ENCODE peak calls at places on chromosomes 7 and 10, in five cellular contexts. K, I, U, F and H are unnamed samples.

GRCh38 chr10:49177391-49178355 is 10.5 kb downstream of the TMEM273 start:
- DNase-seq in K (no peak), I (peak; percentile 28), U (peak; percentile 60), F (peak; percentile 46), H (peak; percentile 78)

GRCh38 chr7:40519009-40519408 is 384.2 kb downstream of the SUGCT start:
- DNase-seq in K (no peak), I (no peak), U (no peak), F (no peak), H (no peak)

GRCh38 chr10:7551891-7552731 is 114.7 kb downstream of the ITIH5 start:
- DNase-seq in K (no peak), I (no peak), U (peak; percentile 34), F (no peak), H (no peak)

GRCh38 chr7:28759373-28760013 is 198.6 kb downstream of the TRIL start:
- DNase-seq in K (no peak), I (no peak), U (no peak), F (no peak), H (no peak)

GRCh38 chr7:99794585-99795502 is 10.9 kb upstream of the CYP3A4 start:
- DNase-seq in K (no peak), I (no peak), U (no peak), F (no peak), H (peak; percentile 1)

GRCh38 chr10:112756118-112756512 is 193.9 kb upstream of the TCF7L2 start:
- DNase-seq in K (no peak), I (no peak), U (no peak), F (no peak), H (no peak)

GRCh38 chr10:96333091-96333490 is 25.7 kb downstream of the OPALIN start:
- DNase-seq in K (no peak), I (no peak), U (no peak), F (no peak), H (no peak)

GRCh38 chr7:121909721-121910359 is 36.9 kb downstream of the PTPRZ1 start:
- DNase-seq in K (no peak), I (no peak), U (no peak), F (no peak), H (no peak)

GRCh38 chr10:111475720-111476119 is 398.9 kb downstream of the ADRA2A start:
- DNase-seq in K (no peak), I (no peak), U (no peak), F (peak; percentile 52), H (no peak)

GRCh38 chr7:17506601-17507000 is 208.1 kb downstream of the AHR start:
- DNase-seq in K (no peak), I (no peak), U (no peak), F (no peak), H (no peak)

GRCh38 chr10:76415559-76415958 is 984.1 kb downstream of the LRMDA start:
- DNase-seq in K (no peak), I (no peak), U (no peak), F (no peak), H (no peak)

GRCh38 chr7:108380527-108380926 is 75.7 kb downstream of the NRCAM start:
- DNase-seq in K (no peak), I (no peak), U (no peak), F (peak; percentile 20), H (peak; percentile 14)

GRCh38 chr10:72080042-72081035 is 8.0 kb downstream of the SPOCK2 start:
- DNase-seq in K (no peak), I (peak; percentile 98), U (no peak), F (no peak), H (no peak)

GRCh38 chr7:85685901-85686300 is 499.0 kb upstream of the SEMA3D start:
- DNase-seq in K (no peak), I (no peak), U (no peak), F (peak; percentile 63), H (peak; percentile 24)

GRCh38 chr7:20913853-20914252 is 127.2 kb upstream of the SP8 start:
- DNase-seq in K (no peak), I (no peak), U (no peak), F (no peak), H (no peak)

GRCh38 chr7:45140827-45141226 is 16.8 kb upstream of the RAMP3 start:
- DNase-seq in K (no peak), I (no peak), U (no peak), F (no peak), H (no peak)

GRCh38 chr10:128784444-128784843 is 658.2 kb upstream of the MKI67 start:
- DNase-seq in K (no peak), I (no peak), U (no peak), F (no peak), H (no peak)

GRCh38 chr7:125383324-125383723 is 453.7 kb upstream of the POT1 start:
- DNase-seq in K (no peak), I (no peak), U (no peak), F (peak; percentile 33), H (no peak)

GRCh38 chr7:33677556-33677955 is 227.8 kb upstream of the BMPER start:
- DNase-seq in K (no peak), I (no peak), U (no peak), F (peak; percentile 71), H (peak; percentile 47)

GRCh38 chr7:99679032-99679399 is 780 bp downstream of the CYP3A5 start:
- DNase-seq in K (no peak), I (peak; percentile 49), U (no peak), F (peak; percentile 64), H (peak; percentile 5)

GRCh38 chr7:159140170-159140910 is 4.3 kb downstream of the VIPR2 start:
- DNase-seq in K (no peak), I (no peak), U (no peak), F (no peak), H (no peak)

GRCh38 chr7:121798896-121799295 is 74.1 kb upstream of the PTPRZ1 start:
- DNase-seq in K (no peak), I (no peak), U (no peak), F (peak; percentile 77), H (no peak)

GRCh38 chr7:24346129-24346528 is 62.1 kb downstream of the NPY start:
- DNase-seq in K (no peak), I (no peak), U (no peak), F (no peak), H (no peak)

GRCh38 chr10:62008196-62008595 is 106.7 kb downstream of the ARID5B start:
- DNase-seq in K (no peak), I (no peak), U (no peak), F (no peak), H (no peak)

GRCh38 chr10:59387951-59388431 is 25.6 kb upstream of the FAM13C start:
- DNase-seq in K (no peak), I (no peak), U (no peak), F (peak; percentile 29), H (peak; percentile 90)

GRCh38 chr7:45342236-45342635 is 184.6 kb downstream of the RAMP3 start:
- DNase-seq in K (no peak), I (no peak), U (no peak), F (no peak), H (no peak)

GRCh38 chr7:5424689-5425506 is 1.3 kb upstream of the TNRC18 start:
- DNase-seq in K (no peak), I (peak; percentile 39), U (peak; percentile 75), F (no peak), H (no peak)

GRCh38 chr10:17062493-17063487 is 66.8 kb downstream of the CUBN start:
- DNase-seq in K (no peak), I (peak; percentile 73), U (peak; percentile 14), F (peak; percentile 95), H (peak; percentile 81)

GRCh38 chr7:74379938-74380337 is 73.8 kb upstream of the GTF2IRD1 start:
- DNase-seq in K (peak; percentile 49), I (no peak), U (peak; percentile 40), F (no peak), H (no peak)

GRCh38 chr10:27242951-27243551 is 2.5 kb upstream of the ACBD5 start:
- DNase-seq in K (no peak), I (peak; percentile 24), U (no peak), F (peak; percentile 57), H (peak; percentile 79)

GRCh38 chr10:28429573-28430216 is 103.2 kb upstream of the WAC start:
- DNase-seq in K (no peak), I (no peak), U (no peak), F (no peak), H (no peak)

GRCh38 chr7:8143151-8143874 is 118.7 kb downstream of the ICA1 start:
- DNase-seq in K (no peak), I (no peak), U (no peak), F (peak; percentile 14), H (no peak)

GRCh38 chr7:8144856-8145255 is 117.1 kb downstream of the ICA1 start:
- DNase-seq in K (no peak), I (no peak), U (no peak), F (no peak), H (no peak)

GRCh38 chr7:8147004-8147403 is 115.0 kb downstream of the ICA1 start:
- DNase-seq in K (no peak), I (no peak), U (peak; percentile 31), F (no peak), H (no peak)

GRCh38 chr7:8147760-8148463 is 114.1 kb downstream of the ICA1 start:
- DNase-seq in K (no peak), I (no peak), U (no peak), F (no peak), H (no peak)

DNA sequence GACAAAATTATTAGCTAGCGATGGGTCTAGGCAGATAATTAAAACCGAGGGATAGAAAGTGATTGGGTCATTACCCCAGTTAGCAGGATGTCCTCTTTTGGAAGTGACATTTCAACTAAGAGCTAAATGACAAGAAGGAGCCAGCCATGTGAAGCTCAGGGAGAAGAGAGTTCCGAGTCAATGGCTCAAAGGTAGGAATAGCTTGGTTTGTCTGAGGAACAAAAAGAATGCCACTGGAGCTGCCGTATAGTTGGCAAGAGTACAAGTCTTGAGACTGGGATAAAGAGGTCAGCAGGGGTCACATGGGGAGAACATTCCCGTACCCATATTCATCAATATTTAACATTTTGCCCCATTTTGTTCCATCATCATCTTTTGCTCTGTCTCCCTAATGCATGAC is 115.8 kb downstream of the ICA1 start:
- DNase-seq in K (no peak), I (no peak), U (no peak), F (no peak), H (no peak)
- H3K4me3 ChIP-seq in K (no peak overlapping the region), I (no peak overlapping the region), U (no peak overlapping the region), F (no peak overlapping the region), H (no peak overlapping the region)

GRCh38 chr10:12463459-12463838 is 114.1 kb downstream of the CAMK1D start:
- DNase-seq in K (no peak), I (no peak), U (no peak), F (no peak), H (no peak)
- TF ChIP-seq CTCF in K (no peak), I (no peak), U (no peak), F (no peak), H (no peak)

GRCh38 chr7:1085266-1085665 is 2.6 kb upstream of the GPER1 start:
- DNase-seq in K (no peak), I (no peak), U (no peak), F (no peak), H (no peak)

GRCh38 chr7:1087952-1088920 is at the start of gene GPER1:
- DNase-seq in K (no peak), I (peak; percentile 75), U (peak; percentile 66), F (peak; percentile 15), H (peak; percentile 56)

GRCh38 chr7:1085910-1086421 is 1.9 kb upstream of the GPER1 start:
- DNase-seq in K (no peak), I (no peak), U (no peak), F (no peak), H (no peak)

GRCh38 chr7:1086588-1087461 is 1.1 kb upstream of the GPER1 start:
- DNase-seq in K (peak; percentile 62), I (peak; percentile 70), U (peak; percentile 81), F (peak; percentile 58), H (peak; percentile 64)

GRCh38 chr7:1087462-1087809 is 477 bp upstream of the GPER1 start:
- DNase-seq in K (no peak), I (no peak), U (no peak), F (no peak), H (peak; percentile 14)
- H3K4me3 ChIP-seq in K (peak overlapping the region; percentile 55), I (no peak overlapping the region), U (peak overlapping the region; percentile 43), F (no peak overlapping the region), H (peak overlapping the region; percentile 54)

GRCh38 chr7:104643587-104644217 is 315.3 kb downstream of the LHFPL3 start:
- DNase-seq in K (no peak), I (no peak), U (no peak), F (peak; percentile 28), H (peak; percentile 34)
- TF ChIP-seq CTCF in K (peak; percentile 12), I (peak; percentile 60), U (peak; percentile 14), F (peak; percentile 45), H (peak; percentile 58)